ENCODE peak calls at places on chromosome 1, in six cellular contexts. One of them, this sample, is unnamed.

GRCh38 chr1:110489973-110490542 is 28.9 kb downstream of the KCNA10 start:
- DNase-seq in fibroblast of pulmonary artery: no peak
- DNase-seq in GM06990: no peak
- DNase-seq in Calu3: no peak
- DNase-seq in cardiac muscle cell: no peak
- DNase-seq in GM20000: no peak
- DNase-seq in this sample: no peak

GRCh38 chr1:184867866-184868585 is 106.3 kb downstream of the NIBAN1 start:
- DNase-seq in fibroblast of pulmonary artery: no peak
- DNase-seq in GM06990: no peak
- DNase-seq in Calu3: no peak
- DNase-seq in cardiac muscle cell: no peak
- DNase-seq in GM20000: no peak
- DNase-seq in this sample: no peak

GRCh38 chr1:231862611-231863010 is 236.0 kb downstream of the DISC1 start:
- DNase-seq in fibroblast of pulmonary artery: no peak
- DNase-seq in GM06990: no peak
- DNase-seq in Calu3: no peak
- DNase-seq in cardiac muscle cell: no peak
- DNase-seq in GM20000: no peak
- DNase-seq in this sample: no peak

GRCh38 chr1:28512058-28512611 is 6.3 kb downstream of the RCC1 start:
- DNase-seq in fibroblast of pulmonary artery: no peak
- DNase-seq in GM06990: no peak
- DNase-seq in Calu3: no peak
- DNase-seq in cardiac muscle cell: no peak
- DNase-seq in GM20000: no peak
- DNase-seq in this sample: peak

GRCh38 chr1:209412036-209412435 is 171.5 kb upstream of the CAMK1G start:
- DNase-seq in fibroblast of pulmonary artery: peak
- DNase-seq in GM06990: no peak
- DNase-seq in Calu3: no peak
- DNase-seq in cardiac muscle cell: no peak
- DNase-seq in GM20000: no peak
- DNase-seq in this sample: peak

GRCh38 chr1:33698316-33699035 is 165.4 kb upstream of the HMGB4 start:
- DNase-seq in fibroblast of pulmonary artery: no peak
- DNase-seq in GM06990: no peak
- DNase-seq in Calu3: no peak
- DNase-seq in cardiac muscle cell: no peak
- DNase-seq in GM20000: no peak
- DNase-seq in this sample: no peak

GRCh38 chr1:45945426-45945825 is 142.0 kb downstream of the MAST2 start:
- DNase-seq in fibroblast of pulmonary artery: peak
- DNase-seq in GM06990: no peak
- DNase-seq in Calu3: peak
- DNase-seq in cardiac muscle cell: no peak
- DNase-seq in GM20000: no peak
- DNase-seq in this sample: no peak

GRCh38 chr1:2269193-2269921 is 41.2 kb downstream of the SKI start:
- DNase-seq in fibroblast of pulmonary artery: no peak
- DNase-seq in GM06990: no peak
- DNase-seq in Calu3: no peak
- DNase-seq in cardiac muscle cell: no peak
- DNase-seq in GM20000: no peak
- DNase-seq in this sample: no peak

GRCh38 chr1:172480421-172480820 is 36.6 kb upstream of the PIGC start:
- DNase-seq in fibroblast of pulmonary artery: no peak
- DNase-seq in GM06990: no peak
- DNase-seq in Calu3: no peak
- DNase-seq in cardiac muscle cell: no peak
- DNase-seq in GM20000: no peak
- DNase-seq in this sample: no peak

GRCh38 chr1:179867493-179868330 is 9.9 kb downstream of the TOR1AIP2 start:
- DNase-seq in fibroblast of pulmonary artery: peak
- DNase-seq in GM06990: no peak
- DNase-seq in Calu3: peak
- DNase-seq in cardiac muscle cell: peak
- DNase-seq in GM20000: peak
- DNase-seq in this sample: peak

GRCh38 chr1:220235462-220235861 is 36.8 kb downstream of the RAB3GAP2 start:
- DNase-seq in fibroblast of pulmonary artery: no peak
- DNase-seq in GM06990: no peak
- DNase-seq in Calu3: no peak
- DNase-seq in cardiac muscle cell: no peak
- DNase-seq in GM20000: no peak
- DNase-seq in this sample: peak

GRCh38 chr1:40649592-40649930 is 15.9 kb downstream of the RIMS3 start:
- DNase-seq in fibroblast of pulmonary artery: no peak
- DNase-seq in GM06990: no peak
- DNase-seq in Calu3: no peak
- DNase-seq in cardiac muscle cell: no peak
- DNase-seq in GM20000: no peak
- DNase-seq in this sample: no peak

GRCh38 chr1:66262233-66262632 is 271.7 kb upstream of the SGIP1 start:
- DNase-seq in fibroblast of pulmonary artery: peak
- DNase-seq in GM06990: no peak
- DNase-seq in Calu3: peak
- DNase-seq in cardiac muscle cell: no peak
- DNase-seq in GM20000: no peak
- DNase-seq in this sample: peak

GRCh38 chr1:221478050-221478949 is 263.6 kb downstream of the DUSP10 start:
- DNase-seq in fibroblast of pulmonary artery: peak
- DNase-seq in GM06990: no peak
- DNase-seq in Calu3: peak
- DNase-seq in cardiac muscle cell: peak
- DNase-seq in GM20000: peak
- DNase-seq in this sample: peak

GRCh38 chr1:239730378-239730777 is 344.0 kb downstream of the CHRM3 start:
- DNase-seq in fibroblast of pulmonary artery: no peak
- DNase-seq in GM06990: no peak
- DNase-seq in Calu3: no peak
- DNase-seq in cardiac muscle cell: no peak
- DNase-seq in GM20000: no peak
- DNase-seq in this sample: no peak

GRCh38 chr1:10528066-10529014 is 53.6 kb downstream of the PEX14 start:
- DNase-seq in fibroblast of pulmonary artery: peak
- DNase-seq in GM06990: no peak
- DNase-seq in Calu3: peak
- DNase-seq in cardiac muscle cell: peak
- DNase-seq in GM20000: no peak
- DNase-seq in this sample: peak

GRCh38 chr1:206725053-206725963 is 40.6 kb downstream of the MAPKAPK2 start:
- DNase-seq in fibroblast of pulmonary artery: peak
- DNase-seq in GM06990: no peak
- DNase-seq in Calu3: peak
- DNase-seq in cardiac muscle cell: peak
- DNase-seq in GM20000: peak
- DNase-seq in this sample: peak

GRCh38 chr1:51648180-51649109 is 31.6 kb downstream of the OSBPL9 start:
- DNase-seq in fibroblast of pulmonary artery: peak
- DNase-seq in GM06990: no peak
- DNase-seq in Calu3: peak
- DNase-seq in cardiac muscle cell: peak
- DNase-seq in GM20000: peak
- DNase-seq in this sample: peak

GRCh38 chr1:57118948-57119637 is 153.3 kb upstream of the C8B start:
- DNase-seq in fibroblast of pulmonary artery: no peak
- DNase-seq in GM06990: no peak
- DNase-seq in Calu3: no peak
- DNase-seq in cardiac muscle cell: no peak
- DNase-seq in GM20000: no peak
- DNase-seq in this sample: no peak

GRCh38 chr1:234755449-234755863 is 145.5 kb upstream of the IRF2BP2 start:
- DNase-seq in fibroblast of pulmonary artery: peak
- DNase-seq in GM06990: no peak
- DNase-seq in Calu3: peak
- DNase-seq in cardiac muscle cell: no peak
- DNase-seq in GM20000: no peak
- DNase-seq in this sample: peak

GRCh38 chr1:236326432-236326831 is 44.7 kb upstream of the ERO1B start:
- DNase-seq in fibroblast of pulmonary artery: no peak
- DNase-seq in GM06990: no peak
- DNase-seq in Calu3: no peak
- DNase-seq in cardiac muscle cell: no peak
- DNase-seq in GM20000: no peak
- DNase-seq in this sample: no peak

GRCh38 chr1:248862695-248863010 is 3.8 kb upstream of the ZNF692 start:
- DNase-seq in fibroblast of pulmonary artery: no peak
- DNase-seq in GM06990: no peak
- DNase-seq in Calu3: no peak
- DNase-seq in cardiac muscle cell: no peak
- DNase-seq in GM20000: no peak
- DNase-seq in this sample: no peak

GRCh38 chr1:235319255-235319654 is 8.7 kb downstream of the ARID4B start:
- DNase-seq in fibroblast of pulmonary artery: no peak
- DNase-seq in GM06990: no peak
- DNase-seq in Calu3: no peak
- DNase-seq in cardiac muscle cell: no peak
- DNase-seq in GM20000: no peak
- DNase-seq in this sample: no peak

GRCh38 chr1:185083818-185084217 is 38.5 kb downstream of the RNF2 start:
- DNase-seq in fibroblast of pulmonary artery: no peak
- DNase-seq in GM06990: no peak
- DNase-seq in Calu3: no peak
- DNase-seq in cardiac muscle cell: no peak
- DNase-seq in GM20000: no peak
- DNase-seq in this sample: no peak

GRCh38 chr1:239868117-239868516 is 223.6 kb upstream of the FMN2 start:
- DNase-seq in fibroblast of pulmonary artery: no peak
- DNase-seq in GM06990: no peak
- DNase-seq in Calu3: no peak
- DNase-seq in cardiac muscle cell: no peak
- DNase-seq in GM20000: no peak
- DNase-seq in this sample: peak

GRCh38 chr1:244439391-244440032 is 12.2 kb downstream of the ADSS2 start:
- DNase-seq in fibroblast of pulmonary artery: no peak
- DNase-seq in GM06990: no peak
- DNase-seq in Calu3: peak
- DNase-seq in cardiac muscle cell: no peak
- DNase-seq in GM20000: no peak
- DNase-seq in this sample: peak

GRCh38 chr1:92515796-92516201 is 29.1 kb upstream of the GFI1 start:
- DNase-seq in fibroblast of pulmonary artery: peak
- DNase-seq in GM06990: no peak
- DNase-seq in Calu3: no peak
- DNase-seq in cardiac muscle cell: no peak
- DNase-seq in GM20000: no peak
- DNase-seq in this sample: peak

GRCh38 chr1:62311473-62311943 is 7.7 kb downstream of the KANK4 start:
- DNase-seq in fibroblast of pulmonary artery: no peak
- DNase-seq in GM06990: no peak
- DNase-seq in Calu3: no peak
- DNase-seq in cardiac muscle cell: no peak
- DNase-seq in GM20000: no peak
- DNase-seq in this sample: no peak

GRCh38 chr1:205678286-205679111 is 1.8 kb downstream of the SLC45A3 start:
- DNase-seq in fibroblast of pulmonary artery: peak
- DNase-seq in GM06990: no peak
- DNase-seq in Calu3: no peak
- DNase-seq in cardiac muscle cell: peak
- DNase-seq in GM20000: no peak
- DNase-seq in this sample: no peak

GRCh38 chr1:88936223-88936523 is 44.8 kb upstream of the GTF2B start:
- DNase-seq in fibroblast of pulmonary artery: no peak
- DNase-seq in GM06990: no peak
- DNase-seq in Calu3: no peak
- DNase-seq in cardiac muscle cell: no peak
- DNase-seq in GM20000: no peak
- DNase-seq in this sample: no peak
- TF ChIP-seq CTCF in fibroblast of pulmonary artery: no peak
- TF ChIP-seq CTCF in GM06990: no peak
- TF ChIP-seq CTCF in Calu3: peak
- TF ChIP-seq CTCF in cardiac muscle cell: no peak
- TF ChIP-seq CTCF in GM20000: no peak
- TF ChIP-seq CTCF in this sample: no peak

DNA sequence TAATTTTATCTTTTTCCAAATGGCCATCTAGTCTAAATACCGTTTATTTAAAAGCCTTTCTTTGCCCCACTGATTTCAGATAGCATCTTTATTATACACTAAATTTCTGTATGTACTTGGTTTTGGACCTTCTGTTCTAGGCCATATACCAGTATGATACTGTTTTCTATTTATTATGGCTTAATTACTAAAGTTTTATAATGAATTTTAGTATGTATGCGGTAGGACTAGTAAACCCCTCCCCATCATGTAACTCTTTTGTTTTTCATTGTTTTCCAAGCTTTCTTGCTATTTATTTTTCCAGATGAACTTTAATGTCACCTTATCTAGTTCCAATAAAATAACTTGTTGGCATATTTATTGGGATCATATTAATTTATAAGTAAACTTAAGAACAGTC is 29.9 kb downstream of the KLHL20 start:
- DNase-seq in fibroblast of pulmonary artery: no peak
- DNase-seq in GM06990: no peak
- DNase-seq in Calu3: no peak
- DNase-seq in cardiac muscle cell: no peak
- DNase-seq in GM20000: no peak
- DNase-seq in this sample: no peak
- TF ChIP-seq CTCF in fibroblast of pulmonary artery: no peak
- TF ChIP-seq CTCF in GM06990: no peak
- TF ChIP-seq CTCF in Calu3: no peak
- TF ChIP-seq CTCF in cardiac muscle cell: no peak
- TF ChIP-seq CTCF in GM20000: no peak
- TF ChIP-seq CTCF in this sample: no peak

DNA sequence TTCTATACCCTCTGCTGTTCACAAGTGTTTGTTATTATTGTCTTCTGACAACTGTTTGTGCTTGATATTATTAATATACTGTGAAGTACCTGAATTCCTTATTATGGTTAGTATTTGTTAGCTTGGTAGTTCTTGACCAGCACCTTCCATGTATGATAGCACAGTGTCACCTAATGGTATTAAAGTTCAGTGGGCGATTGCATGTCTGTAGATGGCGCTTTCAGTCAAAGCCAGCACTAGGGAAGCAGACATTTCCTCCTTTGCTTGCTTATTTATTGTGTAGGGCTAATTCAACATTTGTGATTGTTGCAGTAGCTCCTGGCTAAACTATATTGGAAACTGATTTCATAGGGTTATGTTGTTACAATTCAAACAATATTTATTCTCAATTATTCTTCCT is 218.0 kb downstream of the ZP4 start:
- DNase-seq in fibroblast of pulmonary artery: no peak
- DNase-seq in GM06990: no peak
- DNase-seq in Calu3: peak
- DNase-seq in cardiac muscle cell: no peak
- DNase-seq in GM20000: no peak
- DNase-seq in this sample: peak
- TF ChIP-seq CTCF in fibroblast of pulmonary artery: no peak
- TF ChIP-seq CTCF in GM06990: peak
- TF ChIP-seq CTCF in Calu3: peak
- TF ChIP-seq CTCF in cardiac muscle cell: peak
- TF ChIP-seq CTCF in GM20000: no peak
- TF ChIP-seq CTCF in this sample: peak

GRCh38 chr1:15741183-15741850 is 982 bp upstream of the TMEM82 start:
- DNase-seq in fibroblast of pulmonary artery: peak
- DNase-seq in GM06990: peak
- DNase-seq in Calu3: peak
- DNase-seq in cardiac muscle cell: peak
- DNase-seq in GM20000: peak
- DNase-seq in this sample: peak
- TF ChIP-seq CTCF in fibroblast of pulmonary artery: peak
- TF ChIP-seq CTCF in GM06990: peak
- TF ChIP-seq CTCF in Calu3: no peak
- TF ChIP-seq CTCF in cardiac muscle cell: peak
- TF ChIP-seq CTCF in GM20000: peak
- TF ChIP-seq CTCF in this sample: peak

GRCh38 chr1:204130989-204131892 is 20.6 kb downstream of the ETNK2 start:
- DNase-seq in fibroblast of pulmonary artery: peak
- DNase-seq in GM06990: no peak
- DNase-seq in Calu3: peak
- DNase-seq in cardiac muscle cell: no peak
- DNase-seq in GM20000: no peak
- DNase-seq in this sample: peak
- TF ChIP-seq CTCF in fibroblast of pulmonary artery: peak
- TF ChIP-seq CTCF in GM06990: no peak
- TF ChIP-seq CTCF in Calu3: no peak
- TF ChIP-seq CTCF in cardiac muscle cell: peak
- TF ChIP-seq CTCF in GM20000: no peak
- TF ChIP-seq CTCF in this sample: no peak

This sample was measured in MCF 10A.